ENCODE peak calls at places on chromosomes 3 and 15, in seven cellular contexts. One of them, this sample, is unnamed.

GRCh38 chr3:132284756-132285619 is 32.2 kb upstream of the ACP3 start:
- DNase-seq in cardiac muscle cell: peak
- DNase-seq in thoracic aorta: no peak
- DNase-seq in AG04450: no peak
- DNase-seq in caudate nucleus: no peak
- DNase-seq in GM23248: no peak
- DNase-seq in esophagus squamous epithelium: no peak
- DNase-seq in this sample: no peak

GRCh38 chr3:125055165-125055912 is 458 bp downstream of the HEG1 start:
- DNase-seq in cardiac muscle cell: no peak
- DNase-seq in thoracic aorta: no peak
- DNase-seq in AG04450: no peak
- DNase-seq in caudate nucleus: no peak
- DNase-seq in GM23248: peak
- DNase-seq in esophagus squamous epithelium: no peak
- DNase-seq in this sample: no peak

GRCh38 chr3:60856299-60857046 is 394.8 kb downstream of the FHIT start:
- DNase-seq in cardiac muscle cell: no peak
- DNase-seq in thoracic aorta: no peak
- DNase-seq in AG04450: no peak
- DNase-seq in caudate nucleus: no peak
- DNase-seq in GM23248: no peak
- DNase-seq in esophagus squamous epithelium: no peak
- DNase-seq in this sample: no peak

GRCh38 chr15:23912191-23912590 is 225.1 kb upstream of the NDN start:
- DNase-seq in cardiac muscle cell: peak
- DNase-seq in thoracic aorta: no peak
- DNase-seq in AG04450: no peak
- DNase-seq in caudate nucleus: peak
- DNase-seq in GM23248: no peak
- DNase-seq in esophagus squamous epithelium: no peak
- DNase-seq in this sample: no peak

GRCh38 chr3:171225698-171226097 is 199.2 kb upstream of the SLC2A2 start:
- DNase-seq in cardiac muscle cell: no peak
- DNase-seq in thoracic aorta: no peak
- DNase-seq in AG04450: no peak
- DNase-seq in caudate nucleus: no peak
- DNase-seq in GM23248: peak
- DNase-seq in esophagus squamous epithelium: no peak
- DNase-seq in this sample: no peak

GRCh38 chr3:160999268-160999667 is 105.9 kb downstream of the B3GALNT1 start:
- DNase-seq in cardiac muscle cell: no peak
- DNase-seq in thoracic aorta: no peak
- DNase-seq in AG04450: no peak
- DNase-seq in caudate nucleus: no peak
- DNase-seq in GM23248: no peak
- DNase-seq in esophagus squamous epithelium: no peak
- DNase-seq in this sample: no peak

GRCh38 chr15:92979011-92979701 is 79.0 kb downstream of the CHD2 start:
- DNase-seq in cardiac muscle cell: no peak
- DNase-seq in thoracic aorta: no peak
- DNase-seq in AG04450: no peak
- DNase-seq in caudate nucleus: no peak
- DNase-seq in GM23248: peak
- DNase-seq in esophagus squamous epithelium: no peak
- DNase-seq in this sample: no peak

GRCh38 chr3:156620260-156620659 is 54.1 kb upstream of the TIPARP start:
- DNase-seq in cardiac muscle cell: no peak
- DNase-seq in thoracic aorta: no peak
- DNase-seq in AG04450: no peak
- DNase-seq in caudate nucleus: no peak
- DNase-seq in GM23248: peak
- DNase-seq in esophagus squamous epithelium: no peak
- DNase-seq in this sample: no peak

GRCh38 chr3:129289201-129289921 is 10.7 kb downstream of the HMCES start:
- DNase-seq in cardiac muscle cell: no peak
- DNase-seq in thoracic aorta: no peak
- DNase-seq in AG04450: no peak
- DNase-seq in caudate nucleus: no peak
- DNase-seq in GM23248: peak
- DNase-seq in esophagus squamous epithelium: no peak
- DNase-seq in this sample: no peak

GRCh38 chr15:62875626-62876021 is 166.9 kb upstream of the TPM1 start:
- DNase-seq in cardiac muscle cell: no peak
- DNase-seq in thoracic aorta: no peak
- DNase-seq in AG04450: no peak
- DNase-seq in caudate nucleus: no peak
- DNase-seq in GM23248: no peak
- DNase-seq in esophagus squamous epithelium: no peak
- DNase-seq in this sample: no peak

GRCh38 chr15:62874933-62875625 is 167.5 kb upstream of the TPM1 start:
- DNase-seq in cardiac muscle cell: peak
- DNase-seq in thoracic aorta: no peak
- DNase-seq in AG04450: no peak
- DNase-seq in caudate nucleus: no peak
- DNase-seq in GM23248: no peak
- DNase-seq in esophagus squamous epithelium: no peak
- DNase-seq in this sample: no peak

GRCh38 chr15:62873203-62873602 is 169.3 kb upstream of the TPM1 start:
- DNase-seq in cardiac muscle cell: no peak
- DNase-seq in thoracic aorta: no peak
- DNase-seq in AG04450: no peak
- DNase-seq in caudate nucleus: no peak
- DNase-seq in GM23248: no peak
- DNase-seq in esophagus squamous epithelium: no peak
- DNase-seq in this sample: no peak

GRCh38 chr15:62877276-62877857 is 165.2 kb upstream of the TPM1 start:
- DNase-seq in cardiac muscle cell: no peak
- DNase-seq in thoracic aorta: no peak
- DNase-seq in AG04450: no peak
- DNase-seq in caudate nucleus: no peak
- DNase-seq in GM23248: no peak
- DNase-seq in esophagus squamous epithelium: no peak
- DNase-seq in this sample: no peak

DNA sequence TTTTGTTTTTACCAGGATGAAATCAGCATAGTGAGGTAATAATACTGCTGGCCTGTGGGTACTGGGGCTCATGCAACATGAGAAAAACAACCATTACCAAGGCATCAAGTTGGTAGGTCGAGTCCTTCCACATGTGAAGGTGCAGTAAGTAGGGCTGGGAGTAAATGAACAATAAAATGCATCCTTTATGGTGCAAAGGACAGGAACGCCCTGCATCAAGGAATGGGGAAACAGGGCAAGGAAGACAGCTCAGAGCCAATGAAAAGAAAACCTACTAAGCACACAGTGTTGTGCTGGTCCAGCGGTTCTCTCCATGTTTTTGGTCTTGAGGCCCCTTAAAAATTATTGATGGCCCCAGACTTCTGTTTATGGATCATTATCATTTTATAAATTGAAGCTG is 168.5 kb upstream of the TPM1 start:
- DNase-seq in cardiac muscle cell: no peak
- DNase-seq in thoracic aorta: no peak
- DNase-seq in AG04450: no peak
- DNase-seq in caudate nucleus: no peak
- DNase-seq in GM23248: no peak
- DNase-seq in esophagus squamous epithelium: no peak
- DNase-seq in this sample: no peak
- H3K27ac ChIP-seq in cardiac muscle cell: no peak
- H3K27ac ChIP-seq in thoracic aorta: no peak
- H3K27ac ChIP-seq in AG04450: no peak
- H3K27ac ChIP-seq in caudate nucleus: no peak
- H3K27ac ChIP-seq in GM23248: no peak
- H3K27ac ChIP-seq in esophagus squamous epithelium: peak
- H3K27ac ChIP-seq in this sample: no peak

GRCh38 chr15:41882689-41883483 is 11.0 kb downstream of the SPTBN5 start:
- DNase-seq in cardiac muscle cell: no peak
- DNase-seq in thoracic aorta: no peak
- DNase-seq in AG04450: no peak
- DNase-seq in caudate nucleus: no peak
- DNase-seq in GM23248: no peak
- DNase-seq in esophagus squamous epithelium: no peak
- DNase-seq in this sample: no peak

GRCh38 chr15:41885841-41886240 is 8.0 kb downstream of the SPTBN5 start:
- DNase-seq in cardiac muscle cell: no peak
- DNase-seq in thoracic aorta: no peak
- DNase-seq in AG04450: no peak
- DNase-seq in caudate nucleus: no peak
- DNase-seq in GM23248: no peak
- DNase-seq in esophagus squamous epithelium: no peak
- DNase-seq in this sample: no peak

GRCh38 chr15:41883484-41883825 is 10.4 kb downstream of the SPTBN5 start:
- DNase-seq in cardiac muscle cell: no peak
- DNase-seq in thoracic aorta: no peak
- DNase-seq in AG04450: no peak
- DNase-seq in caudate nucleus: no peak
- DNase-seq in GM23248: no peak
- DNase-seq in esophagus squamous epithelium: no peak
- DNase-seq in this sample: no peak

GRCh38 chr15:41886741-41887140 is 7.1 kb downstream of the SPTBN5 start:
- DNase-seq in cardiac muscle cell: no peak
- DNase-seq in thoracic aorta: no peak
- DNase-seq in AG04450: no peak
- DNase-seq in caudate nucleus: no peak
- DNase-seq in GM23248: no peak
- DNase-seq in esophagus squamous epithelium: no peak
- DNase-seq in this sample: no peak

DNA sequence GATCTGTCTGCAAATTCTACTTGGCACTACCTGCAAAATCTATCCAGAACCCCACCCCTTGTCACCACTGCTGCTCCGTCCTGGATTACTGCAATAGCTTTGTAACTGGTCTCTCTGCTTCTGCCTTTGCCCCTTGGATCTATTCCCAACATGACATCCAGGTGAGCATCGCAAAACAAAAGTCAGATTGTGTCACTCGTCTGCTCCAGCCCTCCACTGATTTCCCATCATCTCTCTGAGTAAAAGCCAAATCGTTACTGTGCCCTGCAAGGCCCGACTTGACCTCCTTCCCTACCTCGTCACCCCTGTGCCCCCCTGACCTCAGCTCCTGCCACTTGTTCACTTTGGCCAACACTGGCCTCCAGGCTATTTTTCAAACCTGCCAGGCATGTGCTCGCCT is 9.4 kb downstream of the SPTBN5 start:
- DNase-seq in cardiac muscle cell: no peak
- DNase-seq in thoracic aorta: no peak
- DNase-seq in AG04450: no peak
- DNase-seq in caudate nucleus: no peak
- DNase-seq in GM23248: no peak
- DNase-seq in esophagus squamous epithelium: no peak
- DNase-seq in this sample: no peak
- H3K27ac ChIP-seq in cardiac muscle cell: no peak
- H3K27ac ChIP-seq in thoracic aorta: no peak
- H3K27ac ChIP-seq in AG04450: no peak
- H3K27ac ChIP-seq in caudate nucleus: no peak
- H3K27ac ChIP-seq in GM23248: no peak
- H3K27ac ChIP-seq in esophagus squamous epithelium: no peak
- H3K27ac ChIP-seq in this sample: no peak

GRCh38 chr3:130514671-130515070 is 2.3 kb upstream of the COL6A6 start:
- DNase-seq in cardiac muscle cell: no peak
- DNase-seq in thoracic aorta: no peak
- DNase-seq in AG04450: no peak
- DNase-seq in caudate nucleus: no peak
- DNase-seq in GM23248: peak
- DNase-seq in esophagus squamous epithelium: no peak
- DNase-seq in this sample: no peak

GRCh38 chr3:130522399-130522798 is 5.4 kb downstream of the COL6A6 start:
- DNase-seq in cardiac muscle cell: no peak
- DNase-seq in thoracic aorta: no peak
- DNase-seq in AG04450: no peak
- DNase-seq in caudate nucleus: no peak
- DNase-seq in GM23248: no peak
- DNase-seq in esophagus squamous epithelium: no peak
- DNase-seq in this sample: no peak

GRCh38 chr3:130517541-130517940 is 564 bp downstream of the COL6A6 start:
- DNase-seq in cardiac muscle cell: no peak
- DNase-seq in thoracic aorta: no peak
- DNase-seq in AG04450: no peak
- DNase-seq in caudate nucleus: no peak
- DNase-seq in GM23248: peak
- DNase-seq in esophagus squamous epithelium: no peak
- DNase-seq in this sample: no peak

GRCh38 chr3:130515755-130516154 is 1.2 kb upstream of the COL6A6 start:
- DNase-seq in cardiac muscle cell: no peak
- DNase-seq in thoracic aorta: no peak
- DNase-seq in AG04450: no peak
- DNase-seq in caudate nucleus: no peak
- DNase-seq in GM23248: peak
- DNase-seq in esophagus squamous epithelium: no peak
- DNase-seq in this sample: no peak

DNA sequence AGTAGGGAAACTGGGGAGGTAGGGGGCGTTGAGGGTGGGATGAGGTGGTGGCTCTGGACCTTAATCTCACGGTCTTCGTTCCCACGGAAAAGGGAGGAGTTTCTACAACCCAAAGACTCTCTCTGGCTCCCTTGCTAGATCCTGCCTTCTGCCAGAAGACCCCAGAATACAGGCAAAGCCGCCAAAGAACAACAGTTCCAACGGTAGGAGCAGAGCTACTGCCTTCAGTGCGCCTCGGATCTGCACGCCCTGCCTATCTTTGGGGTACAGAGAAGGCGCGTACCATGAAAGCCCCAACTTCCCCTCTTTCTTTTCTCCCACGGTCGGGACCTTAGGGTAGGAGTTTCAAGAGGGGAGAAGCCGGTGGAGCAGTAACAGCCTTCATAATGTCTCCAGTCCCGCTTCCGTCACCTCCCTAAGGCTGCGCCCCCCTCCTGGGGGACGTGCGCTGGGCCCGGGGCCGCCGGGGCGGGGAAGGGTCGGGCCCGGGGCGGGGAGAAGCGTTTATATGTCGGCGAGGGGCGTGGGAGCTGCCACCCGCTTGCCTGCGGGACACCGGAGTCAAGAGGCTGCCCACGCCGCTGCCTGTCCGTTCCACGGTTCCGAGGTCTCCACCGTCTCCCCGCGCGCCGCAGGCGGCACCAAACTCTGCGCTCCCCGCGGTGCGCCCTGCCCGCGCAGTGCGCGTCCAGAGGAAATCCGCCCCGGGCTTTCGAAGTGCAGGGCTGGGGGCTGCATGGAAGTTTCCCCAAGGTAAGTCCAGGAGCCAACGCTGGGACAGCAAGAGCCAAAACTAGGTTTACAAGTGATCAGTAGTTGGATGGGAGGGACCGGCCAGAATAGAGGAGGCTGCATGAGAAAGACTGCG is at the start of gene COL6A6:
- DNase-seq in cardiac muscle cell: peak
- DNase-seq in thoracic aorta: no peak
- DNase-seq in AG04450: no peak
- DNase-seq in caudate nucleus: no peak
- DNase-seq in GM23248: peak
- DNase-seq in esophagus squamous epithelium: no peak
- DNase-seq in this sample: no peak
- H3K27ac ChIP-seq in cardiac muscle cell: no peak
- H3K27ac ChIP-seq in thoracic aorta: no peak
- H3K27ac ChIP-seq in AG04450: no peak
- H3K27ac ChIP-seq in caudate nucleus: no peak
- H3K27ac ChIP-seq in GM23248: no peak
- H3K27ac ChIP-seq in esophagus squamous epithelium: no peak
- H3K27ac ChIP-seq in this sample: no peak

GRCh38 chr3:71521940-71522876 is 61.3 kb downstream of the FOXP1 start:
- DNase-seq in cardiac muscle cell: no peak
- DNase-seq in thoracic aorta: no peak
- DNase-seq in AG04450: no peak
- DNase-seq in caudate nucleus: no peak
- DNase-seq in GM23248: no peak
- DNase-seq in esophagus squamous epithelium: no peak
- DNase-seq in this sample: no peak
- H3K27ac ChIP-seq in cardiac muscle cell: no peak
- H3K27ac ChIP-seq in thoracic aorta: peak
- H3K27ac ChIP-seq in AG04450: no peak
- H3K27ac ChIP-seq in caudate nucleus: peak
- H3K27ac ChIP-seq in GM23248: no peak
- H3K27ac ChIP-seq in esophagus squamous epithelium: no peak
- H3K27ac ChIP-seq in this sample: no peak

GRCh38 chr3:112304611-112305010 is 10.6 kb upstream of the SLC9C1 start:
- DNase-seq in cardiac muscle cell: peak
- DNase-seq in thoracic aorta: no peak
- DNase-seq in AG04450: no peak
- DNase-seq in caudate nucleus: no peak
- DNase-seq in GM23248: peak
- DNase-seq in esophagus squamous epithelium: no peak
- DNase-seq in this sample: no peak
- H3K27ac ChIP-seq in cardiac muscle cell: peak
- H3K27ac ChIP-seq in thoracic aorta: no peak
- H3K27ac ChIP-seq in AG04450: no peak
- H3K27ac ChIP-seq in caudate nucleus: no peak
- H3K27ac ChIP-seq in GM23248: no peak
- H3K27ac ChIP-seq in esophagus squamous epithelium: no peak
- H3K27ac ChIP-seq in this sample: no peak

This sample was measured in iPS DF 6.9.